ENCODE peak calls at places on chromosomes 4 and X, in four cellular contexts. S is activated gamma-delta T cell treated with Interleukin-2 at 50 U/mL for 16 hours, L is D341Med, X is dermis microvascular lymphatic vessel endothelial cell. F is an unnamed sample.

GRCh38 chrX:20530319-20530979 is 263.7 kb upstream of the RPS6KA3 start:
- DNase-seq in L (peak), X (peak), S (peak), F (peak)

GRCh38 chrX:50691820-50692219 is 122.2 kb downstream of the SHROOM4 start:
- DNase-seq in L (peak), X (peak), S (no peak), F (no peak)

GRCh38 chr4:3827616-3828492 is 61.7 kb downstream of the ADRA2C start:
- DNase-seq in L (peak), S (no peak), X (peak), F (no peak)

GRCh38 chr4:40594261-40595178 is 35.1 kb downstream of the RBM47 start:
- DNase-seq in L (no peak), X (no peak), S (no peak), F (peak)

GRCh38 chr4:1793496-1793840 is 375 bp downstream of the FGFR3 start:
- DNase-seq in S (peak), X (no peak), L (peak), F (no peak)

GRCh38 chr4:78529569-78530209 is 21.9 kb upstream of the ANXA3 start:
- DNase-seq in L (no peak), X (no peak), S (no peak), F (no peak)

GRCh38 chrX:93673869-93674271 is at the start of gene FAM133A:
- DNase-seq in L (peak), X (no peak), S (no peak), F (peak)

GRCh38 chr4:75630174-75630931 is at the start of gene CDKL2:
- DNase-seq in L (peak), S (peak), X (peak), F (peak)

GRCh38 chr4:181647396-181648107 is 595.6 kb upstream of the TENM3 start:
- DNase-seq in X (no peak), L (no peak), S (no peak), F (no peak)

GRCh38 chrX:10172867-10173266 is 16.1 kb downstream of the CLCN4 start:
- DNase-seq in L (no peak), S (no peak), X (no peak), F (no peak)

GRCh38 chrX:150361777-150362351 is 1.3 kb upstream of the MAMLD1 start:
- DNase-seq in X (no peak), S (peak), L (no peak), F (no peak)

GRCh38 chrX:22389544-22390243 is 117.0 kb downstream of the CBLL2 start:
- DNase-seq in S (no peak), L (no peak), X (peak), F (no peak)

GRCh38 chr4:116233971-116234370 is 851.4 kb downstream of the TRAM1L1 start:
- DNase-seq in X (no peak), L (no peak), S (no peak), F (no peak)

GRCh38 chr4:165476214-165477098 is 97.6 kb downstream of the CPE start:
- DNase-seq in X (no peak), L (no peak), S (no peak), F (no peak)

GRCh38 chr4:41204400-41204978 is 9.9 kb downstream of the APBB2 start:
- DNase-seq in S (no peak), L (no peak), X (peak), F (no peak)

GRCh38 chr4:81466841-81467671 is 4.7 kb downstream of the RASGEF1B start:
- DNase-seq in X (peak), S (peak), L (peak), F (peak)

GRCh38 chr4:151728679-151729078 is 32.1 kb downstream of the GATB start:
- DNase-seq in L (no peak), S (no peak), X (no peak), F (no peak)

GRCh38 chr4:1604706-1605205 is 79.4 kb downstream of the FAM53A start:
- DNase-seq in L (peak), X (no peak), S (no peak), F (no peak)

GRCh38 chrX:102712967-102713677 is 874 bp downstream of the GPRASP2 start:
- DNase-seq in X (peak), L (peak), S (no peak), F (peak)

GRCh38 chr4:67558493-67558892 is at the start of gene STAP1:
- DNase-seq in L (no peak), S (peak), X (no peak), F (no peak)

GRCh38 chr4:4734425-4734824 is 125.0 kb upstream of the MSX1 start:
- DNase-seq in X (no peak), L (no peak), S (no peak), F (no peak)

GRCh38 chrX:73916931-73917657 is 354.1 kb downstream of the CHIC1 start:
- DNase-seq in S (no peak), L (no peak), X (no peak), F (no peak)

GRCh38 chr4:155889036-155889793 is 14.3 kb upstream of the TDO2 start:
- DNase-seq in S (no peak), X (no peak), L (no peak), F (no peak)